ENCODE peak calls at places on chromosomes 3 and 15, in six cellular contexts. U, H, X, K, B and S are unnamed samples.

GRCh38 chr15:42053914-42054313 is 33.1 kb upstream of the PLA2G4E start:
- DNase-seq in U (no peak), H (no peak), X (no peak), K (no peak), B (no peak), S (no peak)

GRCh38 chr3:3800076-3800448 is 831 bp downstream of the LRRN1 start:
- DNase-seq in U (no peak), H (no peak), X (no peak), K (no peak), B (no peak), S (no peak)

GRCh38 chr3:94159062-94159726 is 96.3 kb downstream of the NSUN3 start:
- DNase-seq in U (no peak), H (no peak), X (peak; percentile 2), K (no peak), B (no peak), S (no peak)

GRCh38 chr3:127052121-127052561 is 69.2 kb downstream of the PLXNA1 start:
- DNase-seq in U (no peak), H (no peak), X (no peak), K (no peak), B (no peak), S (no peak)

GRCh38 chr3:13515786-13516783 is 32.8 kb upstream of the FBLN2 start:
- DNase-seq in U (no peak), H (no peak), X (no peak), K (no peak), B (no peak), S (no peak)

GRCh38 chr15:99566157-99566900 is 545 bp downstream of the MEF2A start:
- DNase-seq in U (no peak), H (peak; percentile 61), X (no peak), K (peak; percentile 37), B (peak; percentile 67), S (peak; percentile 23)

GRCh38 chr15:45114076-45114750 is at the start of the genes DUOX2 and DUOXA2:
- DNase-seq in U (no peak), H (no peak), X (no peak), K (no peak), B (no peak), S (no peak)

GRCh38 chr3:29644956-29645661 is 364.2 kb downstream of the RBMS3 start:
- DNase-seq in U (no peak), H (no peak), X (no peak), K (no peak), B (no peak), S (no peak)

GRCh38 chr15:77538793-77539487 is 93.8 kb downstream of the LINGO1 start:
- DNase-seq in U (no peak), H (no peak), X (no peak), K (no peak), B (no peak), S (no peak)

GRCh38 chr3:71984843-71985594 is 200.1 kb upstream of the PROK2 start:
- DNase-seq in U (peak; percentile 97), H (no peak), X (no peak), K (no peak), B (no peak), S (no peak)

GRCh38 chr15:101537681-101538080 is 48.2 kb upstream of the PCSK6 start:
- DNase-seq in U (no peak), H (no peak), X (peak; percentile 90), K (no peak), B (no peak), S (no peak)

GRCh38 chr3:155809181-155809580 is 3.1 kb upstream of the C3orf33 start:
- DNase-seq in U (no peak), H (no peak), X (no peak), K (no peak), B (no peak), S (no peak)

GRCh38 chr15:88664151-88664778 is 25.4 kb downstream of the ISG20 start:
- DNase-seq in U (no peak), H (no peak), X (no peak), K (no peak), B (peak; percentile 47), S (no peak)

GRCh38 chr3:177615015-177615414 is 417.7 kb upstream of the TBL1XR1 start:
- DNase-seq in U (no peak), H (peak; percentile 26), X (peak; percentile 82), K (no peak), B (no peak), S (no peak)

GRCh38 chr15:88450125-88450798 is 16.9 kb downstream of the MRPL46 start:
- DNase-seq in U (no peak), H (peak; percentile 83), X (peak; percentile 53), K (peak; percentile 56), B (peak; percentile 98), S (peak; percentile 49)

GRCh38 chr15:75167588-75168076 is 34.0 kb upstream of the C15orf39 start:
- DNase-seq in U (no peak), H (peak; percentile 41), X (no peak), K (no peak), B (no peak), S (no peak)

GRCh38 chr3:184037816-184038215 is 6.3 kb downstream of the HTR3D start:
- DNase-seq in U (no peak), H (no peak), X (no peak), K (no peak), B (no peak), S (no peak)

GRCh38 chr3:152076148-152076547 is 192.6 kb upstream of the MBNL1 start:
- DNase-seq in U (no peak), H (no peak), X (no peak), K (no peak), B (no peak), S (no peak)

GRCh38 chr15:83498801-83499200 is 51.7 kb downstream of the SH3GL3 start:
- DNase-seq in U (no peak), H (no peak), X (no peak), K (no peak), B (no peak), S (no peak)

GRCh38 chr3:131233900-131234667 is 147.5 kb upstream of the NUDT16 start:
- DNase-seq in U (no peak), H (no peak), X (no peak), K (no peak), B (no peak), S (no peak)

GRCh38 chr3:51382076-51382745 is 2.9 kb upstream of the MANF start:
- DNase-seq in U (no peak), H (no peak), X (no peak), K (no peak), B (no peak), S (no peak)

GRCh38 chr15:47364671-47365141 is 352.6 kb upstream of the SEMA6D start:
- DNase-seq in U (no peak), H (no peak), X (no peak), K (no peak), B (no peak), S (no peak)

GRCh38 chr3:72380711-72381508 is 467.3 kb downstream of the SHQ1 start:
- DNase-seq in U (no peak), H (no peak), X (no peak), K (no peak), B (no peak), S (no peak)

GRCh38 chr15:59222106-59222505 is 15.5 kb downstream of the LDHAL6B start:
- DNase-seq in U (no peak), H (no peak), X (no peak), K (no peak), B (no peak), S (no peak)

GRCh38 chr3:146164951-146165350 is 4.0 kb upstream of the PLOD2 start:
- DNase-seq in U (no peak), H (no peak), X (no peak), K (no peak), B (no peak), S (no peak)
- TF ChIP-seq POLR2A in U (no peak), H (no peak), X (no peak), K (no peak), B (no peak), S (no peak)

DNA sequence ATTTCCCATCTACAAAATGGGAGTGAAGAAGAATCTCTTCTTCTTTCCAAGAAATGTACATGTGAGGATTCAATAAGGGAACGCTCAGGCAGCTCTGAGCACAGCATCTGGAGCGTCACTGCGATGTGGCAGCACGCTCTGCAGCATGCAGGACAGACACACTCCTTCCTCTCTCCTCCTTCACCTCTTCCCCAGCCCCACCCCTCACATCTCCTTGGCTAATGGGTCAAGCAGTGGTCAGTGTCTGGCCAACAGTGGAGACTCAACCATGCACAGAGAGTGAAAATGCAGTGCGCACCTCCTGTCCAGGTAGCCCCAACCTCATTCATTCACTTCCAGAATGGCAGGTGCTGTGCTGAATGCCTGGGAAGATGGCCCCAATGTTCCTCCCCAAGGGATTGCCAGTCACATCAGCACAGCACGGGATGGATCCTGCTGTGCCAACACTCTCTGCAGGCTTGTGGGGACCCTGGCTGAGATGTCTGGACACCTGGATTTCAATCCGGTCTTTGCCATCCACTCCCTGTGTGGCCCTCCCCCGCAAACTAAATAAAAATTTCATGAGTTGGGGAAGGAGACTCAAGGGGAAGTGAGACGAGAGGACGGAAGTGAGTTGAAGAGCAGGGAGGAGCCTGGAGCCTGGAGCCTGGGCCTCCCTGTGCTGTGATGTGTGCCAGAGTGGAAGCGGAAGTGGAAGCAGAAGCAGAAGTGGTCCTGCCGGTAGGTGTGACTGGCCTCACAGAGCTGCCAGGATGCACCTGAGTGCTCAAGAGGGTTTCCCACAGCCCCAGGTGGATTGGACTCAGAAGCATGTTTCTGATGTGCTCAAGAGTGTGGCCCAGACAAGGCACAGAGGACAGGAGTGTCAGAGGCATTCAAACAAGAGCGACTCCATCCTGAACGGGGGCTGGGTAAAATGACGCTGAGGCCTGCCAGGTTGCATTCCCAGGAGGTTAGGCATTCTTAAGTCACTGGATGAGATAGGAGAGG is 163.9 kb downstream of the SMAD6 start:
- DNase-seq in U (peak; percentile 41), H (no peak), X (no peak), K (peak; percentile 60), B (peak; percentile 45), S (peak; percentile 54)
- TF ChIP-seq TAF1 in U (no peak), H (no peak), X (no peak), K (no peak), B (no peak), S (no peak)

GRCh38 chr3:100399341-100400071 is 1.4 kb downstream of the TOMM70 start:
- DNase-seq in U (no peak), H (no peak), X (peak; percentile 6), K (no peak), B (no peak), S (no peak)

GRCh38 chr3:100402150-100402706 is 889 bp downstream of the LNP1 start:
- DNase-seq in U (no peak), H (no peak), X (no peak), K (no peak), B (no peak), S (no peak)

GRCh38 chr3:100400782-100401673 is at the start of the genes LNP1 and TOMM70:
- DNase-seq in U (peak; percentile 85), H (peak; percentile 75), X (peak; percentile 96), K (peak; percentile 56), B (peak; percentile 93), S (peak; percentile 58)

GRCh38 chr3:100400424-100400781 is 486 bp downstream of the TOMM70 start:
- DNase-seq in U (no peak), H (no peak), X (peak; percentile 16), K (no peak), B (peak; percentile 51), S (peak; percentile 7)

DNA sequence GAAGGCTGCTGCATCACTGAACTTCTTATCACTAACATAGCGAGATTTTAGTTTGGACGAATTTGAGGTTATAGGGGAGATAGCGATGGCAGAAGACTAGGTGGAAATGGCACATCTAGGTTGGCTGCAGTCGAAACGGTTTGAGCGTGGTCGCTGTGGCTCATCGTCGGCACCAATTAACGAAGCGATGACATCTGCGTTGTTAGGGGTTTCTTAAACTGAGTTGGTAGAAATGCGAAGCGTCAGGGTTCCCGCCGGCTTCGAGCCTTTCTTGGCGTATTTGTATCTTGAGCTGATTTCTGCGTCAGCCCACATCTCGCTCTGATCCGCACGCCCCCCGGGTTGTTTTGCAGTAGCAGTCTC is 316 bp downstream of the LNP1 start:
- DNase-seq in U (no peak), H (no peak), X (no peak), K (no peak), B (no peak), S (no peak)
- TF ChIP-seq POLR2A in U (no peak), H (no peak), X (no peak), K (no peak), B (no peak), S (no peak)

GRCh38 chr3:159899198-159899597 is 89.4 kb upstream of the IL12A start:
- DNase-seq in U (no peak), H (no peak), X (no peak), K (no peak), B (no peak), S (no peak)
- TF ChIP-seq TAF1 in U (no peak), H (no peak), X (no peak), K (no peak), B (no peak), S (no peak)